ENCODE peak calls at places on chromosome 1, in ten cellular contexts. One of them, this sample, is unnamed. For H3K9me3, the result is how much of the 10 kb centered on the place peaks cover.

GRCh38 chr1:162939035-162939434 is 78.1 kb upstream of the CCDC190 start:
- DNase-seq in PC-3: peak
- DNase-seq in PC-9: no peak
- DNase-seq in astrocyte: no peak
- DNase-seq in HCT116: no peak
- DNase-seq in neural progenitor cell: no peak
- DNase-seq in SK-N-MC: no peak
- DNase-seq in fibroblast of lung: no peak
- DNase-seq in K562: peak
- DNase-seq in mammary epithelial cell: no peak
- DNase-seq in this sample: no peak

GRCh38 chr1:80054129-80054528 is 1047.6 kb upstream of the ADGRL4 start:
- DNase-seq in PC-3: peak
- DNase-seq in PC-9: no peak
- DNase-seq in astrocyte: peak
- DNase-seq in HCT116: peak
- DNase-seq in neural progenitor cell: no peak
- DNase-seq in SK-N-MC: no peak
- DNase-seq in fibroblast of lung: peak
- DNase-seq in K562: peak
- DNase-seq in mammary epithelial cell: peak
- DNase-seq in this sample: peak

GRCh38 chr1:86616871-86617270 is 70.0 kb downstream of the CLCA4 start:
- DNase-seq in PC-3: no peak
- DNase-seq in PC-9: peak
- DNase-seq in astrocyte: no peak
- DNase-seq in HCT116: no peak
- DNase-seq in neural progenitor cell: no peak
- DNase-seq in SK-N-MC: no peak
- DNase-seq in fibroblast of lung: no peak
- DNase-seq in K562: peak
- DNase-seq in mammary epithelial cell: peak
- DNase-seq in this sample: no peak

GRCh38 chr1:8681911-8682310 is 135.5 kb downstream of the RERE start:
- DNase-seq in PC-3: no peak
- DNase-seq in PC-9: no peak
- DNase-seq in astrocyte: no peak
- DNase-seq in HCT116: no peak
- DNase-seq in neural progenitor cell: no peak
- DNase-seq in SK-N-MC: no peak
- DNase-seq in fibroblast of lung: no peak
- DNase-seq in K562: no peak
- DNase-seq in mammary epithelial cell: no peak
- DNase-seq in this sample: no peak

GRCh38 chr1:9476790-9477463 is 62.3 kb upstream of the SLC25A33 start:
- DNase-seq in PC-3: peak
- DNase-seq in PC-9: peak
- DNase-seq in astrocyte: peak
- DNase-seq in HCT116: no peak
- DNase-seq in neural progenitor cell: no peak
- DNase-seq in SK-N-MC: no peak
- DNase-seq in fibroblast of lung: peak
- DNase-seq in K562: no peak
- DNase-seq in mammary epithelial cell: peak
- DNase-seq in this sample: no peak

GRCh38 chr1:205916541-205916940 is 26.7 kb downstream of the SLC26A9 start:
- DNase-seq in PC-3: no peak
- DNase-seq in PC-9: no peak
- DNase-seq in astrocyte: peak
- DNase-seq in HCT116: no peak
- DNase-seq in neural progenitor cell: no peak
- DNase-seq in SK-N-MC: no peak
- DNase-seq in fibroblast of lung: peak
- DNase-seq in K562: no peak
- DNase-seq in mammary epithelial cell: peak
- DNase-seq in this sample: no peak

GRCh38 chr1:213252026-213252425 is 201.0 kb downstream of the RPS6KC1 start:
- DNase-seq in PC-3: no peak
- DNase-seq in PC-9: no peak
- DNase-seq in astrocyte: no peak
- DNase-seq in HCT116: no peak
- DNase-seq in neural progenitor cell: no peak
- DNase-seq in SK-N-MC: no peak
- DNase-seq in fibroblast of lung: no peak
- DNase-seq in K562: no peak
- DNase-seq in mammary epithelial cell: no peak
- DNase-seq in this sample: no peak

GRCh38 chr1:85027242-85027983 is 20.9 kb downstream of the MCOLN3 start:
- DNase-seq in PC-3: peak
- DNase-seq in PC-9: no peak
- DNase-seq in astrocyte: no peak
- DNase-seq in HCT116: no peak
- DNase-seq in neural progenitor cell: peak
- DNase-seq in SK-N-MC: no peak
- DNase-seq in fibroblast of lung: peak
- DNase-seq in K562: no peak
- DNase-seq in mammary epithelial cell: no peak
- DNase-seq in this sample: peak

GRCh38 chr1:4724001-4724400 is 69.6 kb downstream of the AJAP1 start:
- DNase-seq in PC-3: no peak
- DNase-seq in PC-9: no peak
- DNase-seq in astrocyte: no peak
- DNase-seq in HCT116: no peak
- DNase-seq in neural progenitor cell: no peak
- DNase-seq in SK-N-MC: no peak
- DNase-seq in fibroblast of lung: no peak
- DNase-seq in K562: no peak
- DNase-seq in mammary epithelial cell: no peak
- DNase-seq in this sample: no peak

GRCh38 chr1:4726620-4727341 is 72.4 kb downstream of the AJAP1 start:
- DNase-seq in PC-3: no peak
- DNase-seq in PC-9: no peak
- DNase-seq in astrocyte: no peak
- DNase-seq in HCT116: no peak
- DNase-seq in neural progenitor cell: no peak
- DNase-seq in SK-N-MC: no peak
- DNase-seq in fibroblast of lung: no peak
- DNase-seq in K562: no peak
- DNase-seq in mammary epithelial cell: no peak
- DNase-seq in this sample: no peak

GRCh38 chr1:4723106-4723505 is 68.7 kb downstream of the AJAP1 start:
- DNase-seq in PC-3: no peak
- DNase-seq in PC-9: no peak
- DNase-seq in astrocyte: no peak
- DNase-seq in HCT116: no peak
- DNase-seq in neural progenitor cell: no peak
- DNase-seq in SK-N-MC: no peak
- DNase-seq in fibroblast of lung: no peak
- DNase-seq in K562: no peak
- DNase-seq in mammary epithelial cell: no peak
- DNase-seq in this sample: no peak

GRCh38 chr1:4725416-4725815 is 71.0 kb downstream of the AJAP1 start:
- DNase-seq in PC-3: no peak
- DNase-seq in PC-9: no peak
- DNase-seq in astrocyte: no peak
- DNase-seq in HCT116: no peak
- DNase-seq in neural progenitor cell: no peak
- DNase-seq in SK-N-MC: no peak
- DNase-seq in fibroblast of lung: no peak
- DNase-seq in K562: no peak
- DNase-seq in mammary epithelial cell: no peak
- DNase-seq in this sample: no peak

DNA sequence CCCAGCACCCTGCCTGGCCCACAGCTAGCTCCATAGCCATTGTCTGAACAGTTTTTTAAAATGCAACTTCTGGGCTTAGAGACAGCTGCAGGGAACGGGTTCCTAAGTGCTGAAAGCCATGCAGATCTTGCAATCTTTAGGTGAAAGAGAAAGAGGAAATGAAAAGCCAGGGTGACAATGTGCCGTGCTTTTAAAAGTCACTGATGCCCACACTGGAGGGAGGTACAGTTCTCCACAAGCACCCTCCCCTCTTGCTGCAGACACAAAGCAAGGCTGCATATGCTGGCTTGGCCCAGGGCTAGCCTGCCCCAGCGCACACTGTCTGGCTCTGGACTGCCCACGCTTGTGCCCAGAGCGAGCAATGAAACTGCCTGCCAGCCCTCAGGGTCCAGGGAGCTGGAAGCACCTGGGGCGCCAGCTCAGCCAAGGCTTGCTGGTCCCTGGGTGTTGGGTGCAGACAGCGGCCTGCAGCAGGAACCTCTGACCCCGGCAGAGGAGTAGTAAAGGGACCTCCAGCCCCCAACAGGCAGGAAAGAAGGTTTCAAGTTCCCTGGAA is 70.4 kb downstream of the AJAP1 start:
- DNase-seq in PC-3: no peak
- DNase-seq in PC-9: no peak
- DNase-seq in astrocyte: no peak
- DNase-seq in HCT116: no peak
- DNase-seq in neural progenitor cell: no peak
- DNase-seq in SK-N-MC: no peak
- DNase-seq in fibroblast of lung: no peak
- DNase-seq in K562: no peak
- DNase-seq in mammary epithelial cell: no peak
- DNase-seq in this sample: no peak
- H3K9me3 ChIP-seq in PC-3: under half
- H3K9me3 ChIP-seq in PC-9: under half
- H3K9me3 ChIP-seq in astrocyte: under half
- H3K9me3 ChIP-seq in HCT116: under half
- H3K9me3 ChIP-seq in neural progenitor cell: under half
- H3K9me3 ChIP-seq in SK-N-MC: under half
- H3K9me3 ChIP-seq in fibroblast of lung: under half
- H3K9me3 ChIP-seq in K562: under half
- H3K9me3 ChIP-seq in mammary epithelial cell: under half
- H3K9me3 ChIP-seq in this sample: under half

DNA sequence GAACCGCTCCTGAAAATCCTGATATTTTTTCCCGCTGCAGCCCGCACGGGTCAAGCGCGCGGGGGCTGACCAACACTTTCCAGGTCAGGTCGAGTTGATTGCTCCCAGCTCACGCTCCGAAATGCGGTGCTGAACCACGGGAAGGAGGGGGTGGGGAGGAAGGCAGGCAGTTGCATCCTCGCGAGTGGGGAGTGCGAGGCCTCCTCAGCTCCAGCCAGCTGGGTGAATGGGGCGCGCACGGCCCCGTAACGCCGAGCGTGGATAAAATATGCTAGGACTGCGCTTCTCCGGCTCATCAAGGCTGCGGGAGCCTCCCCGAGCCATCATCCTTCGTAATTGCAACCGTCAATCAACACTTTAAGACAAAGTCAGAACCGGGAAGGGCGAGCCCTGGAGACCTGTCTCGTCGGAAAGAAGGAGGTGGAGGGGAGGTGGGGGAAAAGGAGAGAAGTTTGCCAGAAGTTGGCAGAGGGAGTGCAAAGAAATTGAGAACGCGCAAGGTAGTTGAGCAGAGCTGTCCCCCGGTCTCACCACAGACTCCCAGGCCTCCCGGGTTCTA is 8.0 kb downstream of the NR5A2 start:
- DNase-seq in PC-3: no peak
- DNase-seq in PC-9: no peak
- DNase-seq in astrocyte: no peak
- DNase-seq in HCT116: no peak
- DNase-seq in neural progenitor cell: peak
- DNase-seq in SK-N-MC: no peak
- DNase-seq in fibroblast of lung: no peak
- DNase-seq in K562: no peak
- DNase-seq in mammary epithelial cell: no peak
- DNase-seq in this sample: no peak
- TF ChIP-seq EZH2 in PC-3: no peak
- TF ChIP-seq EZH2 in PC-9: no peak
- TF ChIP-seq EZH2 in astrocyte: peak
- TF ChIP-seq EZH2 in HCT116: no peak
- TF ChIP-seq EZH2 in neural progenitor cell: peak
- TF ChIP-seq EZH2 in SK-N-MC: no peak
- TF ChIP-seq EZH2 in fibroblast of lung: no peak
- TF ChIP-seq EZH2 in K562: peak
- TF ChIP-seq EZH2 in mammary epithelial cell: peak
- TF ChIP-seq EZH2 in this sample: no peak

DNA sequence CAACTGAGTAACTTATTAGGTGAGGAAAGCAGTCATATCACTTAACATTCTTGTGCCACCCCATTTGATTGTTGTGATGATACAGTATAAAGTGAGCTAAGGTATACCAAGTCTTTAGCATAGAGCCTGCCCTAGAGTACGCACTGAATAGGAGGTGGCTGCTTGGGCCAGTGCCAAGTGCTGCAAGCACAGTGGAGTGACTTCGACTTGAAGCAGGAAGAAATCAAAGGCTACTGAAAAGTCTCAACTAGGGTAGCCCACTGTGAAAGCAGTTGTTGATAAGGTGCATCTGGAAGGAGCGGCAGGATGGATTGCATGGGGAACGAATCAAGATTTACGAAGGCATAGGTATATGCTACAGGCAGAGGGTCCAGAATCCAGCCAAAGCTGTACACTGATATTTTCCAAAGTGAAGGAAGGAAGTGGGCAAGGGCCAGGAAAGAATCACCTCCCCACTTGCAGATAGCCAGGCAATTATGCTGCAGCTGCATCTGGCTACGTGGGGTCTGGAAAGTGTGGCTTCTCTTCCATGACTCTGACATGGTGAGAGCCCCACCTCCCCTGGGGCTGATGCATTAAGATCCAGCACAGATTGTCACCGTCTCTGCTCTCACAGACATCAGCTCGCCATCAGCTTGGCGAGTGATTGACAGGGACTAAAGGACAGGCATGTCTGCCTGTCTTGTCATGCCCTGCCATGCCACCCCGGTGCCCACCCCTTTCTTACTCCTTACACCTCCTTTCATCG is 287.0 kb upstream of the PLXNA2 start:
- DNase-seq in PC-3: no peak
- DNase-seq in PC-9: no peak
- DNase-seq in astrocyte: no peak
- DNase-seq in HCT116: no peak
- DNase-seq in neural progenitor cell: no peak
- DNase-seq in SK-N-MC: no peak
- DNase-seq in fibroblast of lung: no peak
- DNase-seq in K562: no peak
- DNase-seq in mammary epithelial cell: no peak
- DNase-seq in this sample: no peak
- H3K27ac ChIP-seq in PC-3: no peak
- H3K27ac ChIP-seq in PC-9: no peak
- H3K27ac ChIP-seq in astrocyte: no peak
- H3K27ac ChIP-seq in HCT116: no peak
- H3K27ac ChIP-seq in neural progenitor cell: no peak
- H3K27ac ChIP-seq in SK-N-MC: no peak
- H3K27ac ChIP-seq in fibroblast of lung: no peak
- H3K27ac ChIP-seq in K562: no peak
- H3K27ac ChIP-seq in mammary epithelial cell: no peak
- H3K27ac ChIP-seq in this sample: no peak

DNA sequence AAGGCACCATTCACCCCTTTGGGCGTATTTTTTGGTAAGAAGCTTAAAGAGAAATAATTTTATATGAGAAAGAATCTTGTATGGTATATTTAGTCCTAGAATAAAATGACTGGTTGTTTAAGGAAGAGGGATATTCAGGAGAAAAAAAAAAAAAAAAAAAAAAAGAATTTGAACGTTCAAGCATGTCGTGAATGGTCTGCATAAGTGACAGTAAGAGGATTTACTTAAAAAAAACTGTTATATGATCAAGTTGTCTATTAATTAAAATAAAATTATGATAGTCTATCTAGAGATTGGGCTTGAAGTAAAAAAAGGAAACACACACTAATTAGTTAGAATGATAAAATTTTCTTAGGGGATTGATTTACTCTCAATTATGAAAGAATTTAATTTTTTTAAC is 11.7 kb upstream of the OR14I1 start:
- DNase-seq in PC-3: no peak
- DNase-seq in PC-9: no peak
- DNase-seq in astrocyte: peak
- DNase-seq in HCT116: no peak
- DNase-seq in neural progenitor cell: peak
- DNase-seq in SK-N-MC: no peak
- DNase-seq in fibroblast of lung: peak
- DNase-seq in K562: no peak
- DNase-seq in mammary epithelial cell: no peak
- DNase-seq in this sample: no peak
- H3K9me3 ChIP-seq in PC-3: half or more
- H3K9me3 ChIP-seq in PC-9: under half
- H3K9me3 ChIP-seq in astrocyte: under half
- H3K9me3 ChIP-seq in HCT116: under half
- H3K9me3 ChIP-seq in neural progenitor cell: under half
- H3K9me3 ChIP-seq in SK-N-MC: under half
- H3K9me3 ChIP-seq in fibroblast of lung: under half
- H3K9me3 ChIP-seq in K562: under half
- H3K9me3 ChIP-seq in mammary epithelial cell: under half
- H3K9me3 ChIP-seq in this sample: under half